ENCODE peak calls at places on chromosomes 12 and 14, in eight cellular contexts. One of them, this sample, is unnamed.

GRCh38 chr12:110737532-110737931 is 5.2 kb downstream of the PPP1CC start:
- DNase-seq in mesothelial cell of epicardium: no peak
- DNase-seq in fibroblast of mammary gland: no peak
- DNase-seq in AG04450: no peak
- DNase-seq in fibroblast of pulmonary artery: no peak
- DNase-seq in IMR-90: no peak
- DNase-seq in choroid plexus epithelial cell: no peak
- DNase-seq in psoas muscle: no peak
- DNase-seq in this sample: no peak

GRCh38 chr14:27222671-27223070 is 624.8 kb upstream of the NOVA1 start:
- DNase-seq in IMR-90: no peak
- DNase-seq in fibroblast of mammary gland: no peak
- DNase-seq in fibroblast of pulmonary artery: no peak
- DNase-seq in choroid plexus epithelial cell: no peak
- DNase-seq in psoas muscle: no peak
- DNase-seq in mesothelial cell of epicardium: no peak
- DNase-seq in AG04450: no peak
- DNase-seq in this sample: no peak

GRCh38 chr14:75711796-75712211 is 50.8 kb downstream of the TTLL5 start:
- DNase-seq in IMR-90: peak
- DNase-seq in mesothelial cell of epicardium: peak
- DNase-seq in psoas muscle: peak
- DNase-seq in fibroblast of mammary gland: peak
- DNase-seq in fibroblast of pulmonary artery: peak
- DNase-seq in choroid plexus epithelial cell: peak
- DNase-seq in AG04450: peak
- DNase-seq in this sample: peak

GRCh38 chr14:103361868-103362267 is 23.3 kb upstream of the MARK3 start:
- DNase-seq in fibroblast of pulmonary artery: peak
- DNase-seq in AG04450: peak
- DNase-seq in IMR-90: peak
- DNase-seq in psoas muscle: no peak
- DNase-seq in choroid plexus epithelial cell: peak
- DNase-seq in fibroblast of mammary gland: peak
- DNase-seq in mesothelial cell of epicardium: no peak
- DNase-seq in this sample: peak

GRCh38 chr12:42921741-42922511 is 332.4 kb upstream of the PRICKLE1 start:
- DNase-seq in choroid plexus epithelial cell: peak
- DNase-seq in IMR-90: peak
- DNase-seq in psoas muscle: no peak
- DNase-seq in fibroblast of mammary gland: peak
- DNase-seq in fibroblast of pulmonary artery: no peak
- DNase-seq in mesothelial cell of epicardium: no peak
- DNase-seq in AG04450: peak
- DNase-seq in this sample: no peak

GRCh38 chr14:84272290-84272721 is 1257.6 kb upstream of the FLRT2 start:
- DNase-seq in fibroblast of pulmonary artery: peak
- DNase-seq in IMR-90: peak
- DNase-seq in choroid plexus epithelial cell: peak
- DNase-seq in psoas muscle: no peak
- DNase-seq in mesothelial cell of epicardium: no peak
- DNase-seq in AG04450: no peak
- DNase-seq in fibroblast of mammary gland: no peak
- DNase-seq in this sample: no peak

GRCh38 chr12:27148791-27149190 is 66.4 kb upstream of the C12orf71 start:
- DNase-seq in IMR-90: no peak
- DNase-seq in fibroblast of pulmonary artery: no peak
- DNase-seq in AG04450: no peak
- DNase-seq in fibroblast of mammary gland: no peak
- DNase-seq in psoas muscle: no peak
- DNase-seq in choroid plexus epithelial cell: no peak
- DNase-seq in mesothelial cell of epicardium: no peak
- DNase-seq in this sample: no peak

GRCh38 chr12:88299567-88300101 is 157.5 kb downstream of the TMTC3 start:
- DNase-seq in AG04450: peak
- DNase-seq in fibroblast of mammary gland: peak
- DNase-seq in mesothelial cell of epicardium: no peak
- DNase-seq in psoas muscle: no peak
- DNase-seq in choroid plexus epithelial cell: peak
- DNase-seq in IMR-90: peak
- DNase-seq in fibroblast of pulmonary artery: peak
- DNase-seq in this sample: peak

GRCh38 chr14:88129306-88130056 is 124.5 kb downstream of the GPR65 start:
- DNase-seq in fibroblast of pulmonary artery: peak
- DNase-seq in IMR-90: peak
- DNase-seq in psoas muscle: no peak
- DNase-seq in AG04450: no peak
- DNase-seq in fibroblast of mammary gland: peak
- DNase-seq in mesothelial cell of epicardium: no peak
- DNase-seq in choroid plexus epithelial cell: peak
- DNase-seq in this sample: peak

GRCh38 chr14:31967669-31967975 is 109.5 kb upstream of the ARHGAP5 start:
- DNase-seq in mesothelial cell of epicardium: no peak
- DNase-seq in fibroblast of mammary gland: no peak
- DNase-seq in choroid plexus epithelial cell: no peak
- DNase-seq in psoas muscle: no peak
- DNase-seq in IMR-90: no peak
- DNase-seq in fibroblast of pulmonary artery: no peak
- DNase-seq in AG04450: no peak
- DNase-seq in this sample: no peak

GRCh38 chr12:57299514-57300016 is 48.6 kb upstream of the STAC3 start:
- DNase-seq in choroid plexus epithelial cell: peak
- DNase-seq in fibroblast of mammary gland: peak
- DNase-seq in AG04450: no peak
- DNase-seq in IMR-90: peak
- DNase-seq in psoas muscle: no peak
- DNase-seq in mesothelial cell of epicardium: no peak
- DNase-seq in fibroblast of pulmonary artery: no peak
- DNase-seq in this sample: peak

GRCh38 chr12:114662512-114663177 is 21.3 kb downstream of the TBX3 start:
- DNase-seq in psoas muscle: peak
- DNase-seq in fibroblast of mammary gland: peak
- DNase-seq in mesothelial cell of epicardium: peak
- DNase-seq in AG04450: no peak
- DNase-seq in IMR-90: peak
- DNase-seq in fibroblast of pulmonary artery: peak
- DNase-seq in choroid plexus epithelial cell: peak
- DNase-seq in this sample: peak

GRCh38 chr12:5083955-5084849 is 40.5 kb downstream of the KCNA5 start:
- DNase-seq in AG04450: no peak
- DNase-seq in fibroblast of mammary gland: peak
- DNase-seq in fibroblast of pulmonary artery: peak
- DNase-seq in choroid plexus epithelial cell: peak
- DNase-seq in IMR-90: peak
- DNase-seq in psoas muscle: no peak
- DNase-seq in mesothelial cell of epicardium: peak
- DNase-seq in this sample: peak

GRCh38 chr14:71355324-71356201 is 448.3 kb downstream of the PCNX1 start:
- DNase-seq in fibroblast of mammary gland: peak
- DNase-seq in fibroblast of pulmonary artery: peak
- DNase-seq in mesothelial cell of epicardium: no peak
- DNase-seq in psoas muscle: no peak
- DNase-seq in AG04450: no peak
- DNase-seq in IMR-90: peak
- DNase-seq in choroid plexus epithelial cell: peak
- DNase-seq in this sample: peak

GRCh38 chr12:67517181-67517887 is 131.2 kb upstream of the DYRK2 start:
- DNase-seq in psoas muscle: peak
- DNase-seq in mesothelial cell of epicardium: no peak
- DNase-seq in choroid plexus epithelial cell: no peak
- DNase-seq in fibroblast of pulmonary artery: peak
- DNase-seq in fibroblast of mammary gland: peak
- DNase-seq in AG04450: no peak
- DNase-seq in IMR-90: no peak
- DNase-seq in this sample: peak

GRCh38 chr14:89992273-89992672 is 36.5 kb downstream of the TDP1 start:
- DNase-seq in fibroblast of pulmonary artery: no peak
- DNase-seq in psoas muscle: no peak
- DNase-seq in fibroblast of mammary gland: no peak
- DNase-seq in AG04450: no peak
- DNase-seq in choroid plexus epithelial cell: no peak
- DNase-seq in IMR-90: no peak
- DNase-seq in mesothelial cell of epicardium: no peak
- DNase-seq in this sample: no peak

GRCh38 chr12:120497524-120498150 is 1.7 kb downstream of the DYNLL1 start:
- DNase-seq in fibroblast of mammary gland: peak
- DNase-seq in IMR-90: peak
- DNase-seq in psoas muscle: no peak
- DNase-seq in mesothelial cell of epicardium: no peak
- DNase-seq in choroid plexus epithelial cell: peak
- DNase-seq in fibroblast of pulmonary artery: no peak
- DNase-seq in AG04450: no peak
- DNase-seq in this sample: no peak

GRCh38 chr12:120498870-120499515 is 3.1 kb downstream of the DYNLL1 start:
- DNase-seq in psoas muscle: no peak
- DNase-seq in fibroblast of mammary gland: no peak
- DNase-seq in IMR-90: no peak
- DNase-seq in AG04450: no peak
- DNase-seq in fibroblast of pulmonary artery: no peak
- DNase-seq in mesothelial cell of epicardium: no peak
- DNase-seq in choroid plexus epithelial cell: no peak
- DNase-seq in this sample: no peak

GRCh38 chr12:120495189-120495722 is 657 bp upstream of the DYNLL1 start:
- DNase-seq in IMR-90: no peak
- DNase-seq in choroid plexus epithelial cell: peak
- DNase-seq in AG04450: no peak
- DNase-seq in psoas muscle: no peak
- DNase-seq in mesothelial cell of epicardium: no peak
- DNase-seq in fibroblast of mammary gland: no peak
- DNase-seq in fibroblast of pulmonary artery: no peak
- DNase-seq in this sample: no peak

GRCh38 chr12:120495723-120496352 is at the start of gene DYNLL1:
- DNase-seq in mesothelial cell of epicardium: peak
- DNase-seq in IMR-90: peak
- DNase-seq in psoas muscle: peak
- DNase-seq in choroid plexus epithelial cell: peak
- DNase-seq in fibroblast of pulmonary artery: peak
- DNase-seq in fibroblast of mammary gland: peak
- DNase-seq in AG04450: peak
- DNase-seq in this sample: peak

DNA sequence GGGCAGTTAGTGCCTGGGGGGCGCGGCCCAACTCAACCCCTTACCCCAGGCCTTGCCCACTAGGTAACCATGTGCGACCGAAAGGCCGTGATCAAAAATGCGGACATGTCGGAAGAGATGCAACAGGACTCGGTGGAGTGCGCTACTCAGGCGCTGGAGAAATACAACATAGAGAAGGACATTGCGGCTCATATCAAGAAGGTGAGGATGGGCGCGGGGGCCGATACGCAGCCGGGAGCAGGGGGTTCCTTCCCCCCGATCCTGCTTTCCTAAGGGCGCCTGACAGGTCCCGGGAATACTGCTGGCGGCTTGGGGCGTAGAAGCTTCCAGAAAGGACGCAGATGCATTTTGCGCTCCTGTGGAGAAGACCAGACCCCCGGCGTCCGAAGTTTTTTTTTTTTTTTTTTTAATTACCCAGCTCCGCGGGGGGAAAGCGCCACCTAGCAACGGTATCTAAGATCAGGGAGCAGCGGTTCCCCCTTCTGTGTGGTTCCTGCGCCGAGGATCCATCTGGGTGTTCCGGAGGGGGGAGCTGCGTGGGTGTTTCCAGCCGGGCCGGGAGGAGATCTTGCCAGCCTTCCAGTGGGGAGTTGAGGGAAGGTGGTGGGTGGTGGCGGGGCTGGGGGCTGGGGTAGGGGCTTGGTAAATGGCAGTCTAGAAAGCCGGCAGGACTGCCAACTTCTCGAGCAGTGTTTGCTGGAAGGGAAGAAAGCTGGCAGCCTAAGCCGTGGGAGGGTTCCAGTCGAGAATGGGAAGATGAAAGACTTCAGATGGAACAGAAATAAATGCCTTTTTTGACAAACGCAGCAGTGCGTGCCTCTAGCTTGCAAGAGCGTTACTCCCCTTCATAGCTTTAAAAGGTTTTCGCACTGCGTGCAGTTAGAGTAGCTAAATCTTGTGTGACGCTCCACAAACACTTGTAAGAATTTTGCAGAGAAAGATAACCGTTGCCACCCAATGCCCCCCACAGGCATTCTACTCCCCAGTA is 734 bp downstream of the DYNLL1 start:
- DNase-seq in psoas muscle: peak
- DNase-seq in mesothelial cell of epicardium: peak
- DNase-seq in fibroblast of mammary gland: peak
- DNase-seq in AG04450: no peak
- DNase-seq in IMR-90: peak
- DNase-seq in fibroblast of pulmonary artery: peak
- DNase-seq in choroid plexus epithelial cell: peak
- DNase-seq in this sample: peak
- TF ChIP-seq CTCF in psoas muscle: no peak
- TF ChIP-seq CTCF in mesothelial cell of epicardium: no peak
- TF ChIP-seq CTCF in fibroblast of mammary gland: no peak
- TF ChIP-seq CTCF in AG04450: no peak
- TF ChIP-seq CTCF in IMR-90: no peak
- TF ChIP-seq CTCF in fibroblast of pulmonary artery: no peak
- TF ChIP-seq CTCF in choroid plexus epithelial cell: no peak
- TF ChIP-seq CTCF in this sample: no peak

DNA sequence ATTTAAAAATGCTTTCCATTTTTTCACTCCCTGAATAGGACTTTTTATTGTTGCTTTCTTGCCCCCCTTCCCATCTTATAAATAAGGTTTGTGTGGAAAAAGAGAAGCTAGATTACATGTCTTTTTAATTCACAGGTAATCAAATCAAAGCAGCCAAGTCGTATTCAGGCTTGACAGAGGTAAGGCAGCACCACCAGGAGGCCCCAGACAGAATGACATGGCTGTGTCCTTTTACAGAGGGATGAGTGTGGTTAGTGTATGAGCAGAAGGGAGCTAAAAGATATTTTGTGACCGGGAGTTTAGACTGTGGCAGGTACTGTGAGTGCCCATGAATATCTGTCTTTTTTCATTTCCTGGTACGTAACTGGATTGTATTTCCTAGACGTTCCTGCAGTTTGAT is 596.1 kb downstream of the ETNK1 start:
- DNase-seq in AG04450: no peak
- DNase-seq in fibroblast of pulmonary artery: no peak
- DNase-seq in fibroblast of mammary gland: peak
- DNase-seq in IMR-90: no peak
- DNase-seq in choroid plexus epithelial cell: peak
- DNase-seq in psoas muscle: no peak
- DNase-seq in mesothelial cell of epicardium: no peak
- DNase-seq in this sample: peak
- TF ChIP-seq CTCF in AG04450: peak
- TF ChIP-seq CTCF in fibroblast of pulmonary artery: peak
- TF ChIP-seq CTCF in fibroblast of mammary gland: peak
- TF ChIP-seq CTCF in IMR-90: no peak
- TF ChIP-seq CTCF in choroid plexus epithelial cell: peak
- TF ChIP-seq CTCF in psoas muscle: no peak
- TF ChIP-seq CTCF in mesothelial cell of epicardium: no peak
- TF ChIP-seq CTCF in this sample: peak

GRCh38 chr12:81257952-81258551 is 180.2 kb downstream of the ACSS3 start:
- DNase-seq in fibroblast of pulmonary artery: peak
- DNase-seq in AG04450: peak
- DNase-seq in psoas muscle: no peak
- DNase-seq in choroid plexus epithelial cell: peak
- DNase-seq in mesothelial cell of epicardium: no peak
- DNase-seq in IMR-90: peak
- DNase-seq in fibroblast of mammary gland: peak
- DNase-seq in this sample: peak
- TF ChIP-seq CTCF in fibroblast of pulmonary artery: peak
- TF ChIP-seq CTCF in AG04450: peak
- TF ChIP-seq CTCF in psoas muscle: no peak
- TF ChIP-seq CTCF in choroid plexus epithelial cell: peak
- TF ChIP-seq CTCF in mesothelial cell of epicardium: peak
- TF ChIP-seq CTCF in IMR-90: peak
- TF ChIP-seq CTCF in fibroblast of mammary gland: peak
- TF ChIP-seq CTCF in this sample: peak

GRCh38 chr12:54657048-54657696 is 9.0 kb upstream of the DCD start:
- DNase-seq in fibroblast of pulmonary artery: no peak
- DNase-seq in AG04450: no peak
- DNase-seq in IMR-90: no peak
- DNase-seq in mesothelial cell of epicardium: no peak
- DNase-seq in fibroblast of mammary gland: no peak
- DNase-seq in choroid plexus epithelial cell: peak
- DNase-seq in psoas muscle: no peak
- DNase-seq in this sample: peak
- TF ChIP-seq CTCF in fibroblast of pulmonary artery: no peak
- TF ChIP-seq CTCF in AG04450: no peak
- TF ChIP-seq CTCF in IMR-90: no peak
- TF ChIP-seq CTCF in mesothelial cell of epicardium: no peak
- TF ChIP-seq CTCF in fibroblast of mammary gland: no peak
- TF ChIP-seq CTCF in choroid plexus epithelial cell: no peak
- TF ChIP-seq CTCF in psoas muscle: no peak
- TF ChIP-seq CTCF in this sample: no peak

This sample was measured in MCF 10A.